ENCODE peak calls at places on chromosomes 1 and 21, in seven cellular contexts. Z is right lobe of liver, I is sigmoid colon, K is A549, L is ovary, Y is H54, N is breast epithelium. V is an unnamed sample.
A peak's percentile ranks its signal among the peaks of the same experiment; 100 is the strongest.

GRCh38 chr1:30688920-30689794 is 34.2 kb downstream of the MATN1 start:
- DNase-seq in Z (no peak), K (no peak), I (peak; percentile 42), L (no peak), Y (no peak), N (no peak), V (peak; percentile 33)

GRCh38 chr1:108057536-108057935 is 92.6 kb upstream of the VAV3 start:
- DNase-seq in Z (peak; percentile 58), L (no peak), K (no peak), I (peak; percentile 76), Y (no peak), N (no peak), V (peak; percentile 59)

GRCh38 chr1:47575855-47576757 is 138.3 kb downstream of the FOXD2 start:
- DNase-seq in K (no peak), L (no peak), N (no peak), Y (peak; percentile 65), I (no peak), Z (no peak), V (peak; percentile 20)

GRCh38 chr1:42774928-42775549 is 8.0 kb downstream of the C1orf50 start:
- DNase-seq in Z (no peak), L (no peak), I (no peak), Y (no peak), K (no peak), N (no peak), V (no peak)

GRCh38 chr21:36156815-36157670 is at the start of gene DOP1B:
- DNase-seq in K (no peak), I (no peak), Y (peak; percentile 33), L (no peak), Z (peak; percentile 71), N (no peak), V (peak; percentile 75)

GRCh38 chr1:61109158-61109557 is 26.8 kb downstream of the NFIA start:
- DNase-seq in I (no peak), K (no peak), Z (peak; percentile 60), L (no peak), N (no peak), Y (no peak), V (no peak)

GRCh38 chr1:27408151-27408550 is 15.7 kb downstream of the GPR3 start:
- DNase-seq in Z (no peak), Y (no peak), L (no peak), I (no peak), K (no peak), N (no peak), V (no peak)

GRCh38 chr1:33390550-33390949 is 40.3 kb downstream of the PHC2 start:
- DNase-seq in Y (no peak), K (no peak), I (no peak), L (no peak), Z (no peak), N (no peak), V (no peak)

GRCh38 chr21:41523175-41523574 is 15.2 kb upstream of the TMPRSS2 start:
- DNase-seq in Y (no peak), Z (no peak), I (no peak), N (no peak), L (no peak), K (no peak), V (no peak)

GRCh38 chr1:44273560-44274292 is 60.5 kb downstream of the DMAP1 start:
- DNase-seq in I (no peak), Z (no peak), N (no peak), Y (no peak), L (no peak), K (no peak), V (no peak)

GRCh38 chr21:15687208-15687607 is 42.6 kb upstream of the USP25 start:
- DNase-seq in K (no peak), Y (no peak), I (no peak), L (no peak), Z (no peak), N (no peak), V (no peak)

GRCh38 chr1:7042322-7043231 is 257.3 kb downstream of the CAMTA1 start:
- DNase-seq in K (peak; percentile 48), L (no peak), I (no peak), N (no peak), Y (peak; percentile 19), Z (no peak), V (no peak)

GRCh38 chr21:31410763-31411278 is 66.8 kb upstream of the TIAM1 start:
- DNase-seq in K (no peak), Z (no peak), L (no peak), Y (no peak), N (no peak), I (no peak), V (no peak)

GRCh38 chr1:182968151-182968741 is 15.3 kb upstream of the SHCBP1L start:
- DNase-seq in Y (no peak), K (peak; percentile 13), N (no peak), I (no peak), Z (no peak), L (no peak), V (no peak)

GRCh38 chr1:167473761-167474160 is 44.6 kb downstream of the CD247 start:
- DNase-seq in L (no peak), N (no peak), K (no peak), Z (no peak), Y (no peak), I (peak; percentile 30), V (no peak)

GRCh38 chr21:40635336-40635735 is 211.6 kb downstream of the DSCAM start:
- DNase-seq in Z (no peak), L (no peak), N (no peak), Y (no peak), K (no peak), I (no peak), V (no peak)

GRCh38 chr1:53688703-53689102 is 50.3 kb downstream of the GLIS1 start:
- DNase-seq in Y (no peak), L (no peak), K (peak; percentile 7), I (no peak), N (no peak), Z (no peak), V (no peak)

GRCh38 chr1:162716123-162716522 is 74.4 kb upstream of the HSD17B7 start:
- DNase-seq in N (no peak), L (no peak), Z (peak; percentile 56), K (no peak), Y (no peak), I (peak; percentile 80), V (no peak)

GRCh38 chr1:213979751-213980605 is 7.8 kb upstream of the PROX1 start:
- DNase-seq in Y (no peak), Z (no peak), N (no peak), L (no peak), K (no peak), I (no peak), V (no peak)

GRCh38 chr1:38559180-38559874 is 300.2 kb downstream of the RRAGC start:
- DNase-seq in Z (no peak), L (peak; percentile 23), I (no peak), N (peak; percentile 45), Y (no peak), K (no peak), V (no peak)

GRCh38 chr1:101101362-101101761 is 75.8 kb upstream of the DPH5 start:
- DNase-seq in I (no peak), L (no peak), Y (no peak), N (no peak), Z (no peak), K (no peak), V (no peak)

GRCh38 chr1:4481451-4481850 is 173.0 kb upstream of the AJAP1 start:
- DNase-seq in Y (no peak), Z (no peak), I (peak; percentile 55), L (no peak), N (no peak), K (no peak), V (no peak)

DNA sequence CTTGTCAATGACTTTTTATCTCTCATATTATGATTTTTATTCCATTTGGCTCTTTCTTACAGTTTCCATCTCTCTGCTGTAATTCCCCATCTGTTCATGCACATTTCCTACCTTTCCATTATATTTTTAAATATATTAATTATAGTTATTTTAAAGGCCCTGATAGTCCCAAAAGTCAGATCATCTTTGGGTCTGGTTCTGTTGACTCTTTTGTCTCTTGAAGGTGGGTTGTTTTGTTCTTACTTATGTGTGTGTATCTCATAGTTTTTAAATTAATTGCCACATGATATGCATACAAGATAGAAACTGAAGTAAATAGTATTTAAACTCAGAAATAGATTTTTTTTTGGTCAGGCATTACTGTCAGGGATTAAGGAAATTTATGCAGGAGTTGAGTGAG is 178.0 kb upstream of the AJAP1 start:
- DNase-seq in L (no peak), N (no peak), Z (no peak), K (no peak), I (no peak), Y (no peak), V (no peak)
- TF ChIP-seq POLR2A in L (no peak), N (no peak), Z (no peak), K (no peak), I (no peak), Y (no peak), V (no peak)

GRCh38 chr1:11012260-11013159 is at the start of gene TARDBP:
- DNase-seq in N (peak; percentile 85), K (peak; percentile 88), I (peak; percentile 93), L (peak; percentile 91), Y (peak; percentile 75), Z (peak; percentile 90), V (peak; percentile 93)
- TF ChIP-seq POLR2A in N (peak; percentile 93), K (peak; percentile 68), I (peak; percentile 98), L (peak; percentile 93), Y (peak; percentile 72), Z (peak; percentile 92), V (peak; percentile 84)

DNA sequence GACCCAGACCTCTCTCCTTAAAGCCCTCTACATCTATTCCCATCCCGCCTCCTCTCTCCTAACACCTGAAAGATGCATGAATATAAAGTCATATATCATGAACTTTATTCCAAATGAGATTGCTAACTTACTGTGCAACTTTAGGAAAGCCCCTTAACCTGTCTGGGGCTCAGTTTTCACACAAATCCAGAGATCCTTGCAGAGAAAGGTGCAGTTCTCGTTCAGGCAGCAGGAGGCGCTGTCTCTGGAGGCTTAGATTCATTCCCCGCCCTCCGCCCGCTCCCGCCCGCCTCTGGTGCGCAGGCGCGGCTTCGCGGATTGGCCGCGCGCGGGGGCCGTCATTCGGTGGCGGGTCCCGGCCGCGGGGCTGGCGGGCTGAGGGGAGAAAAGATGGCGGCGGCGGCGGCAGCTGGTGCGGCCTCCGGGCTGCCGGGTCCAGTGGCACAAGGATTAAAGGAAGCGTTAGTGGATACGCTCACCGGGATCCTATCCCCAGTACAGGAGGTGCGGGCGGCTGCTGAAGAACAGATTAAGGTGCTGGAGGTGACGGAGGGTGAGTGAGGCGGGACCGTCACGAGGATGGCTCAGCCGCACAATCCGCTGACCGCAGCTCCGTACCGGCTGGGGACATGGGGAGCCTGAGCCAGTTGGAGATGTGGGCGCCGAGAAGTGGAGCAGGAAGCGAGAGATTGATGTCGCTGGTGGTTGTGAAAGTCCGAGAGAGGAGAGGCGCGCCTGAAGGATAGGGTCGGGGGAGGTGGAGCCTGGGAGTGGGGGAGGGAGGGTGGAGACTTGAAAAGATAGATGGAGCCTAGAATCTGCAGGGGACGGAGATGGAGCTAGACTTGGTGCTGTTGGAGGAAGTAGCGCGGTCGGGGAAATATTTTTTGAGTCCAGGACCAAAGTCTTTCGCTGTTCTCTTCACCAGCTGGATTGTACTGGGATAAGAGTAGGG is at the start of gene IPO9:
- DNase-seq in L (peak; percentile 96), N (peak; percentile 92), I (peak; percentile 96), Z (peak; percentile 92), K (peak; percentile 94), Y (peak; percentile 85), V (peak; percentile 98)
- TF ChIP-seq POLR2A in L (peak; percentile 73), N (peak; percentile 30), I (no peak), Z (peak; percentile 75), K (peak; percentile 80), Y (peak; percentile 75), V (peak; percentile 56)

DNA sequence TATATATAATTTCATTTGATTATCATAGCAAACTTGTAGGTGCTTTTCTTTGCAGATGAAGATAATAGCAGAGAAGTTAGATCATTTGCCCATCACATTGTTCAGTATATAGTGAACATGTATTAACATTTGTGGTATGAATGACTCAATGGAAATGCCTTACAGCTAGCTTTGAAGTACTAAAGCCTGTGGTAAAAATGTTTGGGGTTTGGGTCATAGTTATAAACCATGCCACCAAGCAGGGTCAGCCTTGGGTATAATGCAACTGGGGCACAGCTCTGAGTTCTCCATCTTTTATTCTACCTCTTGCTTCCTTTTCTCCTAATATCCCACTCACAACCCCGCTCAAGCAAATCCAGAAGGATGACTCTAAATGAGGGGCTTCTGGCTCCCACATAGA is 141.6 kb downstream of the KCNT2 start:
- DNase-seq in Y (peak; percentile 5), N (no peak), L (no peak), K (no peak), I (no peak), Z (no peak), V (no peak)
- TF ChIP-seq POLR2A in Y (no peak), N (no peak), L (no peak), K (no peak), I (no peak), Z (no peak), V (no peak)